ENCODE peak calls at places on chromosomes 3 and 15, in seven cellular contexts. One of them, this sample, is unnamed.
A peak's percentile ranks its signal among the peaks of the same experiment; 100 is the strongest.

GRCh38 chr3:50068134-50068533 is 20.6 kb upstream of the RBM5 start:
- DNase-seq in CD8-positive, alpha-beta T cell: no peak
- DNase-seq in ovary: no peak
- DNase-seq in uterus: no peak
- DNase-seq in right atrium auricular region: no peak
- DNase-seq in dorsolateral prefrontal cortex: no peak
- DNase-seq in hepatocyte: no peak
- DNase-seq in this sample: no peak

GRCh38 chr15:41937568-41937923 is 34.8 kb downstream of the EHD4 start:
- DNase-seq in CD8-positive, alpha-beta T cell: no peak
- DNase-seq in ovary: no peak
- DNase-seq in uterus: no peak
- DNase-seq in right atrium auricular region: no peak
- DNase-seq in dorsolateral prefrontal cortex: no peak
- DNase-seq in hepatocyte: no peak
- DNase-seq in this sample: no peak

GRCh38 chr3:4898454-4899313 is 80.6 kb upstream of the BHLHE40 start:
- DNase-seq in CD8-positive, alpha-beta T cell: no peak
- DNase-seq in ovary: no peak
- DNase-seq in uterus: no peak
- DNase-seq in right atrium auricular region: no peak
- DNase-seq in dorsolateral prefrontal cortex: no peak
- DNase-seq in hepatocyte: no peak
- DNase-seq in this sample: no peak

GRCh38 chr3:52670621-52671521 is 14.8 kb downstream of the PBRM1 start:
- DNase-seq in CD8-positive, alpha-beta T cell: no peak
- DNase-seq in ovary: no peak
- DNase-seq in uterus: no peak
- DNase-seq in right atrium auricular region: peak; percentile 61
- DNase-seq in dorsolateral prefrontal cortex: no peak
- DNase-seq in hepatocyte: peak; percentile 52
- DNase-seq in this sample: peak; percentile 74

GRCh38 chr15:82079736-82080135 is 33.9 kb upstream of the MEX3B start:
- DNase-seq in CD8-positive, alpha-beta T cell: no peak
- DNase-seq in ovary: no peak
- DNase-seq in uterus: no peak
- DNase-seq in right atrium auricular region: no peak
- DNase-seq in dorsolateral prefrontal cortex: no peak
- DNase-seq in hepatocyte: no peak
- DNase-seq in this sample: no peak

GRCh38 chr15:80640546-80641121 is 54.5 kb upstream of the ABHD17C start:
- DNase-seq in CD8-positive, alpha-beta T cell: no peak
- DNase-seq in ovary: no peak
- DNase-seq in uterus: no peak
- DNase-seq in right atrium auricular region: no peak
- DNase-seq in dorsolateral prefrontal cortex: no peak
- DNase-seq in hepatocyte: no peak
- DNase-seq in this sample: no peak

GRCh38 chr15:64774556-64775523 is 549 bp downstream of the RBPMS2 start:
- DNase-seq in CD8-positive, alpha-beta T cell: no peak
- DNase-seq in ovary: peak; percentile 54
- DNase-seq in uterus: peak; percentile 47
- DNase-seq in right atrium auricular region: no peak
- DNase-seq in dorsolateral prefrontal cortex: no peak
- DNase-seq in hepatocyte: peak; percentile 51
- DNase-seq in this sample: no peak

GRCh38 chr3:8560608-8561007 is 59.0 kb downstream of the LMCD1 start:
- DNase-seq in CD8-positive, alpha-beta T cell: no peak
- DNase-seq in ovary: no peak
- DNase-seq in uterus: no peak
- DNase-seq in right atrium auricular region: peak; percentile 80
- DNase-seq in dorsolateral prefrontal cortex: no peak
- DNase-seq in hepatocyte: peak; percentile 47
- DNase-seq in this sample: no peak

GRCh38 chr3:61381745-61382392 is 130.6 kb upstream of the FHIT start:
- DNase-seq in CD8-positive, alpha-beta T cell: no peak
- DNase-seq in ovary: no peak
- DNase-seq in uterus: no peak
- DNase-seq in right atrium auricular region: no peak
- DNase-seq in dorsolateral prefrontal cortex: no peak
- DNase-seq in hepatocyte: peak; percentile 53
- DNase-seq in this sample: no peak

GRCh38 chr3:101944308-101944707 is 95.0 kb downstream of the NFKBIZ start:
- DNase-seq in CD8-positive, alpha-beta T cell: no peak
- DNase-seq in ovary: no peak
- DNase-seq in uterus: no peak
- DNase-seq in right atrium auricular region: no peak
- DNase-seq in dorsolateral prefrontal cortex: no peak
- DNase-seq in hepatocyte: no peak
- DNase-seq in this sample: no peak

GRCh38 chr3:169228522-169228921 is 435.0 kb downstream of the MECOM start:
- DNase-seq in CD8-positive, alpha-beta T cell: no peak
- DNase-seq in ovary: no peak
- DNase-seq in uterus: no peak
- DNase-seq in right atrium auricular region: no peak
- DNase-seq in dorsolateral prefrontal cortex: no peak
- DNase-seq in hepatocyte: no peak
- DNase-seq in this sample: no peak

GRCh38 chr3:65322910-65323309 is 635.1 kb upstream of the ADAMTS9 start:
- DNase-seq in CD8-positive, alpha-beta T cell: no peak
- DNase-seq in ovary: no peak
- DNase-seq in uterus: no peak
- DNase-seq in right atrium auricular region: no peak
- DNase-seq in dorsolateral prefrontal cortex: no peak
- DNase-seq in hepatocyte: no peak
- DNase-seq in this sample: no peak

GRCh38 chr3:187748050-187748481 is 2.8 kb upstream of the BCL6 start:
- DNase-seq in CD8-positive, alpha-beta T cell: peak; percentile 92
- DNase-seq in ovary: peak; percentile 94
- DNase-seq in uterus: peak; percentile 93
- DNase-seq in right atrium auricular region: peak; percentile 96
- DNase-seq in dorsolateral prefrontal cortex: peak; percentile 89
- DNase-seq in hepatocyte: peak; percentile 94
- DNase-seq in this sample: peak; percentile 91

GRCh38 chr15:55277116-55277564 is 12.5 kb downstream of the RAB27A start:
- DNase-seq in CD8-positive, alpha-beta T cell: peak; percentile 54
- DNase-seq in ovary: no peak
- DNase-seq in uterus: no peak
- DNase-seq in right atrium auricular region: no peak
- DNase-seq in dorsolateral prefrontal cortex: no peak
- DNase-seq in hepatocyte: no peak
- DNase-seq in this sample: no peak

GRCh38 chr3:137990427-137990826 is 19.5 kb upstream of the CLDN18 start:
- DNase-seq in CD8-positive, alpha-beta T cell: no peak
- DNase-seq in ovary: no peak
- DNase-seq in uterus: no peak
- DNase-seq in right atrium auricular region: no peak
- DNase-seq in dorsolateral prefrontal cortex: no peak
- DNase-seq in hepatocyte: no peak
- DNase-seq in this sample: no peak

GRCh38 chr3:175672119-175672689 is 813.1 kb downstream of the NAALADL2 start:
- DNase-seq in CD8-positive, alpha-beta T cell: no peak
- DNase-seq in ovary: no peak
- DNase-seq in uterus: no peak
- DNase-seq in right atrium auricular region: no peak
- DNase-seq in dorsolateral prefrontal cortex: no peak
- DNase-seq in hepatocyte: no peak
- DNase-seq in this sample: no peak

GRCh38 chr15:63041982-63042878 is at the start of gene TPM1:
- DNase-seq in CD8-positive, alpha-beta T cell: no peak
- DNase-seq in ovary: peak; percentile 88
- DNase-seq in uterus: peak; percentile 93
- DNase-seq in right atrium auricular region: peak; percentile 90
- DNase-seq in dorsolateral prefrontal cortex: no peak
- DNase-seq in hepatocyte: peak; percentile 81
- DNase-seq in this sample: peak; percentile 95

GRCh38 chr3:5170975-5171374 is 16.5 kb upstream of the EDEM1 start:
- DNase-seq in CD8-positive, alpha-beta T cell: no peak
- DNase-seq in ovary: no peak
- DNase-seq in uterus: no peak
- DNase-seq in right atrium auricular region: no peak
- DNase-seq in dorsolateral prefrontal cortex: no peak
- DNase-seq in hepatocyte: no peak
- DNase-seq in this sample: no peak

GRCh38 chr15:97998307-97999071 is 38.0 kb downstream of the ARRDC4 start:
- DNase-seq in CD8-positive, alpha-beta T cell: no peak
- DNase-seq in ovary: no peak
- DNase-seq in uterus: no peak
- DNase-seq in right atrium auricular region: no peak
- DNase-seq in dorsolateral prefrontal cortex: no peak
- DNase-seq in hepatocyte: no peak
- DNase-seq in this sample: no peak

GRCh38 chr3:54801977-54802376 is 125.9 kb downstream of the LRTM1 start:
- DNase-seq in CD8-positive, alpha-beta T cell: no peak
- DNase-seq in ovary: no peak
- DNase-seq in uterus: no peak
- DNase-seq in right atrium auricular region: no peak
- DNase-seq in dorsolateral prefrontal cortex: no peak
- DNase-seq in hepatocyte: no peak
- DNase-seq in this sample: no peak

GRCh38 chr3:179819379-179819778 is 166.5 kb downstream of the USP13 start:
- DNase-seq in CD8-positive, alpha-beta T cell: no peak
- DNase-seq in ovary: no peak
- DNase-seq in uterus: no peak
- DNase-seq in right atrium auricular region: no peak
- DNase-seq in dorsolateral prefrontal cortex: no peak
- DNase-seq in hepatocyte: no peak
- DNase-seq in this sample: no peak

GRCh38 chr3:152737021-152737908 is 97.7 kb upstream of the P2RY1 start:
- DNase-seq in CD8-positive, alpha-beta T cell: no peak
- DNase-seq in ovary: no peak
- DNase-seq in uterus: peak; percentile 20
- DNase-seq in right atrium auricular region: no peak
- DNase-seq in dorsolateral prefrontal cortex: no peak
- DNase-seq in hepatocyte: no peak
- DNase-seq in this sample: no peak

GRCh38 chr3:171258316-171258715 is 201.9 kb downstream of the TNIK start:
- DNase-seq in CD8-positive, alpha-beta T cell: no peak
- DNase-seq in ovary: no peak
- DNase-seq in uterus: peak; percentile 20
- DNase-seq in right atrium auricular region: no peak
- DNase-seq in dorsolateral prefrontal cortex: no peak
- DNase-seq in hepatocyte: no peak
- DNase-seq in this sample: no peak

GRCh38 chr15:65981837-65982696 is 112.8 kb downstream of the RAB11A start:
- DNase-seq in CD8-positive, alpha-beta T cell: peak; percentile 75
- DNase-seq in ovary: no peak
- DNase-seq in uterus: no peak
- DNase-seq in right atrium auricular region: no peak
- DNase-seq in dorsolateral prefrontal cortex: no peak
- DNase-seq in hepatocyte: peak; percentile 69
- DNase-seq in this sample: no peak

GRCh38 chr15:52483712-52484111 is 45.0 kb downstream of the MYO5A start:
- DNase-seq in CD8-positive, alpha-beta T cell: no peak
- DNase-seq in ovary: no peak
- DNase-seq in uterus: no peak
- DNase-seq in right atrium auricular region: no peak
- DNase-seq in dorsolateral prefrontal cortex: no peak
- DNase-seq in hepatocyte: no peak
- DNase-seq in this sample: no peak

GRCh38 chr15:57217716-57218598 is 158.3 kb upstream of the CGNL1 start:
- DNase-seq in CD8-positive, alpha-beta T cell: no peak
- DNase-seq in ovary: no peak
- DNase-seq in uterus: no peak
- DNase-seq in right atrium auricular region: no peak
- DNase-seq in dorsolateral prefrontal cortex: no peak
- DNase-seq in hepatocyte: no peak
- DNase-seq in this sample: no peak
- H3K4me3 ChIP-seq in CD8-positive, alpha-beta T cell: no peak overlapping the region
- H3K4me3 ChIP-seq in ovary: no peak overlapping the region
- H3K4me3 ChIP-seq in uterus: no peak overlapping the region
- H3K4me3 ChIP-seq in right atrium auricular region: no peak overlapping the region
- H3K4me3 ChIP-seq in dorsolateral prefrontal cortex: peak overlapping the region; percentile 14
- H3K4me3 ChIP-seq in hepatocyte: no peak overlapping the region
- H3K4me3 ChIP-seq in this sample: peak overlapping the region; percentile 24

DNA sequence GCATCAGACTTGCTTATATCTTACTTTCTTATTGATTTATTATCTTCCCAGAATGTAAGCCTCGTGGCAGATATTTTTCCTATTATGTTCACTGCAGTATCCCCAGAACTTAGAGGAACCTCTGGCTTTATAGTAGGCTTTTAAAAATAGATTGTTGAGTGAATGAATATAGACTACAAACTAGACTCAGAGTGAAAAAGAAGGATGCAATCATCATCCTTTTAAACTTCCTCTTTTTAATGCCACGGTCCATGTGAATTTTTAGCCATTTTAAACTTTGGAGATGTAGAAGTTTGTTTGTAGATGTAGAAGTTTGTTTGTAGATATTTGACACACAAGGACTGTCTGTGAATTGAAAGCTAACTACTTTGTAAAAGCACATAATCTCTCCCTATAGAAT is 7.2 kb upstream of the P2RY12 start:
- DNase-seq in CD8-positive, alpha-beta T cell: no peak
- DNase-seq in ovary: no peak
- DNase-seq in uterus: no peak
- DNase-seq in right atrium auricular region: no peak
- DNase-seq in dorsolateral prefrontal cortex: no peak
- DNase-seq in hepatocyte: no peak
- DNase-seq in this sample: no peak
- H3K27ac ChIP-seq in CD8-positive, alpha-beta T cell: no peak overlapping the region
- H3K27ac ChIP-seq in ovary: no peak overlapping the region
- H3K27ac ChIP-seq in uterus: no peak overlapping the region
- H3K27ac ChIP-seq in right atrium auricular region: no peak overlapping the region
- H3K27ac ChIP-seq in dorsolateral prefrontal cortex: no peak overlapping the region
- H3K27ac ChIP-seq in hepatocyte: no peak overlapping the region
- H3K27ac ChIP-seq in this sample: no peak overlapping the region

GRCh38 chr15:71362987-71363968 is 248.0 kb downstream of the THSD4 start:
- DNase-seq in CD8-positive, alpha-beta T cell: no peak
- DNase-seq in ovary: no peak
- DNase-seq in uterus: no peak
- DNase-seq in right atrium auricular region: no peak
- DNase-seq in dorsolateral prefrontal cortex: no peak
- DNase-seq in hepatocyte: no peak
- DNase-seq in this sample: no peak
- TF ChIP-seq CTCF in CD8-positive, alpha-beta T cell: no peak
- TF ChIP-seq CTCF in ovary: no peak
- TF ChIP-seq CTCF in uterus: no peak
- TF ChIP-seq CTCF in right atrium auricular region: no peak
- TF ChIP-seq CTCF in dorsolateral prefrontal cortex: no peak
- TF ChIP-seq CTCF in hepatocyte: no peak
- TF ChIP-seq CTCF in this sample: no peak

GRCh38 chr3:195587406-195587805 is 3.7 kb upstream of the APOD start:
- DNase-seq in CD8-positive, alpha-beta T cell: no peak
- DNase-seq in ovary: no peak
- DNase-seq in uterus: no peak
- DNase-seq in right atrium auricular region: no peak
- DNase-seq in dorsolateral prefrontal cortex: no peak
- DNase-seq in hepatocyte: no peak
- DNase-seq in this sample: no peak

GRCh38 chr3:195584543-195584870 is 767 bp upstream of the APOD start:
- DNase-seq in CD8-positive, alpha-beta T cell: no peak
- DNase-seq in ovary: no peak
- DNase-seq in uterus: no peak
- DNase-seq in right atrium auricular region: no peak
- DNase-seq in dorsolateral prefrontal cortex: no peak
- DNase-seq in hepatocyte: no peak
- DNase-seq in this sample: no peak

GRCh38 chr3:195580733-195581443 is 2.9 kb downstream of the APOD start:
- DNase-seq in CD8-positive, alpha-beta T cell: no peak
- DNase-seq in ovary: peak; percentile 54
- DNase-seq in uterus: no peak
- DNase-seq in right atrium auricular region: no peak
- DNase-seq in dorsolateral prefrontal cortex: no peak
- DNase-seq in hepatocyte: no peak
- DNase-seq in this sample: no peak

GRCh38 chr3:195582947-195583346 is 793 bp downstream of the APOD start:
- DNase-seq in CD8-positive, alpha-beta T cell: no peak
- DNase-seq in ovary: no peak
- DNase-seq in uterus: no peak
- DNase-seq in right atrium auricular region: no peak
- DNase-seq in dorsolateral prefrontal cortex: no peak
- DNase-seq in hepatocyte: no peak
- DNase-seq in this sample: no peak

GRCh38 chr3:195583831-195584542 is at the start of gene APOD:
- DNase-seq in CD8-positive, alpha-beta T cell: no peak
- DNase-seq in ovary: peak; percentile 43
- DNase-seq in uterus: peak; percentile 80
- DNase-seq in right atrium auricular region: no peak
- DNase-seq in dorsolateral prefrontal cortex: peak; percentile 90
- DNase-seq in hepatocyte: peak; percentile 41
- DNase-seq in this sample: no peak
- H3K4me3 ChIP-seq in CD8-positive, alpha-beta T cell: no peak within 1 kb of the TSS
- H3K4me3 ChIP-seq in ovary: peak within 1 kb of the TSS; percentile 26
- H3K4me3 ChIP-seq in uterus: no peak within 1 kb of the TSS
- H3K4me3 ChIP-seq in right atrium auricular region: no peak within 1 kb of the TSS
- H3K4me3 ChIP-seq in dorsolateral prefrontal cortex: peak within 1 kb of the TSS; percentile 66
- H3K4me3 ChIP-seq in hepatocyte: no peak within 1 kb of the TSS
- H3K4me3 ChIP-seq in this sample: peak within 1 kb of the TSS; percentile 41

This sample was measured in coronary artery.